ENCODE peak calls at places on chromosomes 2 and 18, in four cellular contexts. N, I, W and D are unnamed samples.

GRCh38 chr2:145038041-145038525 is 518.2 kb upstream of the ZEB2 start:
- DNase-seq in N (no peak), I (no peak), W (peak), D (no peak)

GRCh38 chr2:215898363-215898762 is 115.0 kb downstream of the MREG start:
- DNase-seq in N (no peak), I (no peak), W (no peak), D (peak)

GRCh38 chr2:210833403-210833802 is 277.0 kb downstream of the CPS1 start:
- DNase-seq in N (no peak), I (no peak), W (no peak), D (no peak)

GRCh38 chr2:27356056-27356381 is 545 bp downstream of the GTF3C2 start:
- DNase-seq in N (no peak), I (peak), W (no peak), D (peak)

GRCh38 chr2:238841542-238842181 is 6.2 kb upstream of the TWIST2 start:
- DNase-seq in N (no peak), I (no peak), W (no peak), D (no peak)

GRCh38 chr2:15965564-15966019 is 25.2 kb downstream of the MYCN start:
- DNase-seq in N (no peak), I (peak), W (no peak), D (no peak)

GRCh38 chr2:176583530-176584101 is 314.4 kb downstream of the MTX2 start:
- DNase-seq in N (no peak), I (no peak), W (no peak), D (peak)

GRCh38 chr18:49566217-49566616 is 4.4 kb downstream of the LIPG start:
- DNase-seq in N (no peak), I (no peak), W (no peak), D (no peak)

GRCh38 chr2:30514134-30514860 is 67.3 kb downstream of the LCLAT1 start:
- DNase-seq in N (peak), I (no peak), W (no peak), D (peak)

GRCh38 chr2:216665240-216665639 is 30.1 kb downstream of the IGFBP5 start:
- DNase-seq in N (no peak), I (peak), W (no peak), D (peak)

GRCh38 chr2:237091779-237092436 is 6.2 kb downstream of the COPS8 start:
- DNase-seq in N (no peak), I (no peak), W (no peak), D (peak)

GRCh38 chr2:65033178-65033577 is 23.0 kb upstream of the CEP68 start:
- DNase-seq in N (no peak), I (no peak), W (no peak), D (no peak)

GRCh38 chr2:217788669-217789002 is 214.2 kb downstream of the TNS1 start:
- DNase-seq in N (no peak), I (no peak), W (no peak), D (no peak)

GRCh38 chr2:226403360-226403759 is 396.3 kb downstream of the IRS1 start:
- DNase-seq in N (no peak), I (no peak), W (no peak), D (no peak)

GRCh38 chr2:128086244-128086643 is 4.8 kb upstream of the UGGT1 start:
- DNase-seq in N (no peak), I (no peak), W (no peak), D (no peak)
- TF ChIP-seq CTCF in N (no peak), I (no peak), W (no peak), D (no peak)

GRCh38 chr2:7097353-7097895 is 180.2 kb downstream of the RNF144A start:
- DNase-seq in N (peak), I (peak), W (peak), D (peak)
- H3K4me3 ChIP-seq in N (no peak), I (peak), W (peak), D (no peak)

DNA sequence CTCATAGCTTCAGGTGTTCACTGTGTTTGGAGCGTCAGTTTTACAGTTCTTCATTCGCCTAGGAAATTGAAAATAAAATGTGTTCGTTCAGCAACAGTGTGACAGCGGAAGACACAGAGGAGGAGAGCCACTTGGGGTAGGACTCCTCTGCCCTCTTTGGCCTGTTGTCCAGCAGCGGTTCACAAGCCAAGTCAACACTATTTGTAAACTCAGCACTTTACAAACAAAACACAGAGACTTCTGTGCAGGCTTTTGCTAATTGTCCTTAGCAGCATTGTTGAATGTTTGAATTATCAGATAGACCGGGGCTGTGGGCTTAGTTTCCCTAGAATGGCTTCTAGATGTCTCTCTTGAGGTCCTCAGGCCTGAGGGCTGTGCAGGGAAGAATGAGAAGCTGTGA is 73.2 kb downstream of the TNFRSF11A start:
- DNase-seq in N (no peak), I (no peak), W (no peak), D (no peak)
- TF ChIP-seq CTCF in N (no peak), I (no peak), W (no peak), D (no peak)

GRCh38 chr2:23663730-23664005 is 263.3 kb downstream of the ATAD2B start:
- DNase-seq in N (no peak), I (no peak), W (no peak), D (no peak)
- H3K4me3 ChIP-seq in N (peak), I (no peak), W (peak), D (peak)

GRCh38 chr2:222315443-222316121 is 16.8 kb upstream of the PAX3 start:
- DNase-seq in N (no peak), I (no peak), W (no peak), D (no peak)
- TF ChIP-seq CTCF in N (peak), I (peak), W (no peak), D (peak)